ENCODE peak calls at places on chromosomes 7 and 10, in nine cellular contexts. G is upper lobe of right lung, B is GM12865, Y is mucosa of descending colon, R is IMR-90, T is astrocyte of the spinal cord, D is cardiac fibroblast, O is kidney epithelial cell, N is A549. F is an unnamed sample.

GRCh38 chr7:31646969-31647368 is 40.0 kb upstream of the PPP1R17 start:
- DNase-seq in Y (no peak), N (no peak), B (no peak), G (no peak), D (no peak), O (no peak), T (no peak), R (no peak), F (no peak)

GRCh38 chr10:71795248-71795647 is 21.9 kb upstream of the VSIR start:
- DNase-seq in N (no peak), R (peak; percentile 23), D (peak; percentile 38), T (peak; percentile 19), Y (peak; percentile 8), O (no peak), G (no peak), B (no peak), F (no peak)

GRCh38 chr10:69421611-69422308 is 5.0 kb upstream of the TACR2 start:
- DNase-seq in R (peak; percentile 41), O (no peak), Y (no peak), T (no peak), D (peak; percentile 84), G (peak; percentile 91), B (no peak), N (no peak), F (no peak)

GRCh38 chr7:22601812-22602568 is 102.0 kb upstream of the STEAP1B start:
- DNase-seq in Y (no peak), N (no peak), R (peak; percentile 85), D (peak; percentile 83), G (no peak), T (peak; percentile 55), B (no peak), O (no peak), F (no peak)

GRCh38 chr7:149218469-149219420 is 20.7 kb upstream of the ZNF212 start:
- DNase-seq in B (no peak), O (no peak), T (no peak), G (no peak), R (no peak), N (no peak), Y (no peak), D (no peak), F (no peak)

GRCh38 chr7:83956104-83956503 is 238.5 kb downstream of the SEMA3A start:
- DNase-seq in R (no peak), Y (no peak), B (no peak), G (no peak), D (no peak), T (no peak), N (no peak), O (no peak), F (no peak)

GRCh38 chr7:28029036-28029435 is 151.6 kb downstream of the JAZF1 start:
- DNase-seq in B (no peak), N (peak; percentile 49), D (no peak), O (no peak), T (no peak), G (no peak), R (peak; percentile 31), Y (no peak), F (no peak)

GRCh38 chr7:131057015-131057518 is 270.6 kb upstream of the MKLN1 start:
- DNase-seq in O (peak; percentile 23), T (peak; percentile 93), D (peak; percentile 92), N (no peak), R (peak; percentile 86), B (peak; percentile 59), G (no peak), Y (no peak), F (no peak)

GRCh38 chr10:45373003-45373782 is 823 bp upstream of the ALOX5 start:
- DNase-seq in O (no peak), D (no peak), Y (peak; percentile 66), N (no peak), R (no peak), G (peak; percentile 78), B (peak; percentile 59), T (no peak), F (no peak)

GRCh38 chr7:47239034-47239433 is 342.9 kb downstream of the TNS3 start:
- DNase-seq in D (no peak), R (no peak), N (no peak), B (no peak), Y (no peak), G (no peak), O (no peak), T (no peak), F (no peak)

GRCh38 chr7:299628-300027 is 9.7 kb downstream of the FOXL3 start:
- DNase-seq in O (no peak), D (no peak), Y (no peak), N (no peak), T (no peak), B (no peak), G (peak; percentile 41), R (no peak), F (peak; percentile 35)

GRCh38 chr7:299169-299568 is 9.2 kb downstream of the FOXL3 start:
- DNase-seq in B (no peak), G (peak; percentile 59), D (no peak), Y (no peak), T (no peak), R (no peak), N (no peak), O (no peak), F (peak; percentile 34)

GRCh38 chr7:300048-300447 is 10.1 kb downstream of the FOXL3 start:
- DNase-seq in R (no peak), T (no peak), Y (no peak), O (no peak), D (no peak), G (peak; percentile 26), B (no peak), N (no peak), F (no peak)

GRCh38 chr7:301291-302053 is 11.5 kb downstream of the FOXL3 start:
- DNase-seq in R (no peak), T (no peak), O (no peak), Y (no peak), B (no peak), D (no peak), G (peak; percentile 57), N (no peak), F (peak; percentile 57)

GRCh38 chr7:300546-301290 is 10.7 kb downstream of the FOXL3 start:
- DNase-seq in T (no peak), R (no peak), Y (no peak), N (no peak), B (no peak), G (peak; percentile 32), O (no peak), D (no peak), F (peak; percentile 33)
- H3K4me3 ChIP-seq in T (no peak overlapping the region), R (no peak overlapping the region), Y (no peak overlapping the region), N (no peak overlapping the region), B (no peak overlapping the region), G (no peak overlapping the region), O (no peak overlapping the region), D (no peak overlapping the region), F (no peak overlapping the region)

DNA sequence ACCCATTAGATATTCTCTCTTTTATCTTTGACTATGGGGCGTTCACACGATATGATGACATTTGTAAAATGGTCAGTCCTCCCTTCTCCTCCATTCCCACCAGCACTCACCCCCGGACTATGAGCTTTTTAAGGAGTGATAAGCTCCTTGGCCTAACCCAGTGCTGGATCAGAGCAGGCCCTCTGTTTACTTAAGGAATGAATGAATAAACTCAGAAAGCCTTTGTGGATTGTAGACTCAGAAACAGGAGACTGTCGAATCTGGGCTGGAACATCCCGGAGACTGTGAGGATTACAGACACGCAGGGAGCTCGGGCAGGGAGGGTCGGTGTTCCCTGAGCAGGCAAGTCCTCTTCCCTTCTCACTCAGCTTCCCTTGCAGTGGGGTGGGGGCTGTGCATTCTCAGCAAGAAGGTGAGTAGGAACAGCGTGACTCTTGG is 6.8 kb upstream of the ZCCHC24 start:
- DNase-seq in N (no peak), Y (no peak), G (no peak), O (no peak), T (no peak), R (peak; percentile 85), D (peak; percentile 42), B (no peak), F (no peak)
- H3K4me3 ChIP-seq in N (no peak overlapping the region), Y (no peak overlapping the region), G (no peak overlapping the region), O (no peak overlapping the region), T (no peak overlapping the region), R (no peak overlapping the region), D (no peak overlapping the region), B (no peak overlapping the region), F (no peak overlapping the region)

GRCh38 chr7:150519310-150519709 is 4.6 kb downstream of the GIMAP7 start:
- DNase-seq in T (no peak), G (no peak), B (no peak), D (no peak), Y (no peak), R (no peak), O (no peak), N (no peak), F (no peak)

GRCh38 chr7:150514748-150515222 is at the start of gene GIMAP7:
- DNase-seq in G (no peak), T (no peak), N (no peak), B (peak; percentile 71), Y (no peak), D (no peak), O (no peak), R (no peak), F (no peak)

GRCh38 chr7:150515248-150515647 is 576 bp downstream of the GIMAP7 start:
- DNase-seq in Y (no peak), N (no peak), R (no peak), O (no peak), B (no peak), D (no peak), T (no peak), G (no peak), F (no peak)

GRCh38 chr7:150515752-150516151 is 1.1 kb downstream of the GIMAP7 start:
- DNase-seq in T (no peak), N (no peak), D (no peak), O (no peak), B (peak; percentile 5), Y (no peak), R (no peak), G (no peak), F (no peak)

DNA sequence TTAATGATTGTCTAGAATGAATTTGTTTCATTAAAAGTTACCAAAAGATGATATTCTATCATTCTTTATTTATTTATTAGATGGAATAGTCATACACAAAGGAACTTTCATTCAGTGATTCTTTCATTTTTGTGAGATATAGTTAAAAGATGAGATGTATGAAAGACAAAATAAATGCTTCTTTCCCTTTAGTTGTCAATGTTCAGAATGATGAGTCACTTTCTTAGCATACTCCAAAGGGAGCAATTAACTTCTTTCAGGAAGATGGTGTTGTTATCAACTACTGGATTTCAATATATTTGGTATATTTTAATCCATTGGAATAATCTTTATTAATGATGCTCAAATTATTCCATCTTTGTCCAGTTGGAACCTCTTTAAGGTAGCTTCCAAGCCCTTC is 2.3 kb downstream of the GIMAP7 start:
- DNase-seq in B (no peak), R (no peak), T (no peak), Y (no peak), O (no peak), N (no peak), D (no peak), G (no peak), F (no peak)
- H3K4me3 ChIP-seq in B (peak overlapping the region; percentile 75), R (no peak overlapping the region), T (no peak overlapping the region), Y (no peak overlapping the region), O (no peak overlapping the region), N (no peak overlapping the region), D (no peak overlapping the region), G (peak overlapping the region; percentile 61), F (peak overlapping the region; percentile 22)

DNA sequence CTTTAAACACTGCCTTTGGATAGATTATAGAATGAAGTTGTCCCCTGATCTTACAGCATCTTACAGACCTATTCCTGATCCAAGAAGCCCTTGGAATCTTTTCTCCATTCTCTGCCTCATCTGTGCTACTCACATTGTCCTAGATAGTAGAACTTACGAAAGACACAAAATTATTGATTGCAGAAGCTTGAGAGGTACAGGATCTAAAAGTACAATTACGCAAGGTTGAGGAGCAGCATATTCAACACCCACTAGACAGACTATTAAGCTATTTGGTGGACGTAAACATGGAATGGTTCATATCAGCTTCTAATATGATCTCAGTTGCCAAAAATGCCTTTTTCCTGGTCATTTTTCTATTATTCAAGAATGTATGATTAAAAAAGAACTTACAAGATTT is 90.5 kb upstream of the SEM1 start:
- DNase-seq in O (no peak), G (no peak), D (no peak), N (no peak), T (no peak), B (no peak), R (no peak), Y (no peak), F (no peak)
- H3K4me3 ChIP-seq in O (no peak overlapping the region), G (no peak overlapping the region), D (no peak overlapping the region), N (no peak overlapping the region), T (no peak overlapping the region), B (no peak overlapping the region), R (no peak overlapping the region), Y (no peak overlapping the region), F (no peak overlapping the region)